ENCODE peak calls at places on chromosomes 3 and 15, in ten cellular contexts. E is K562, A is upper lobe of left lung, X is HCT116, F is right lobe of liver, O is A549, L is body of pancreas, Q is IMR-90, I is GM12878, C is gastrocnemius medialis. N is an unnamed sample.

GRCh38 chr3:13621381-13622221 is 72.7 kb downstream of the FBLN2 start:
- ATAC-seq in E (no peak), A (no peak), X (no peak), F (no peak), O (peak), L (peak), Q (no peak), I (no peak), C (no peak), N (no peak)

GRCh38 chr3:32372213-32372490 is 19.5 kb upstream of the CMTM7 start:
- ATAC-seq in E (no peak), A (no peak), X (no peak), F (no peak), O (no peak), L (no peak), Q (no peak), I (no peak), C (no peak), N (no peak)

GRCh38 chr15:76330281-76330680 is 6.3 kb upstream of the ISL2 start:
- ATAC-seq in E (peak), A (peak), X (peak), F (peak), O (peak), L (peak), Q (peak), I (no peak), C (peak), N (peak)

GRCh38 chr15:88574062-88574461 is 27.6 kb upstream of the DET1 start:
- ATAC-seq in E (no peak), A (no peak), X (no peak), F (no peak), O (no peak), L (no peak), Q (no peak), I (no peak), C (no peak), N (no peak)

GRCh38 chr3:71542548-71543370 is 40.8 kb downstream of the FOXP1 start:
- ATAC-seq in E (peak), A (peak), X (no peak), F (peak), O (peak), L (no peak), Q (peak), I (no peak), C (peak), N (peak)

GRCh38 chr3:179415377-179415776 is 35.9 kb downstream of the GNB4 start:
- ATAC-seq in E (no peak), A (no peak), X (no peak), F (no peak), O (no peak), L (no peak), Q (no peak), I (no peak), C (no peak), N (no peak)

GRCh38 chr3:50583897-50584296 is 14.6 kb downstream of the HEMK1 start:
- ATAC-seq in E (no peak), A (peak), X (no peak), F (peak), O (no peak), L (peak), Q (no peak), I (no peak), C (peak), N (peak)

GRCh38 chr3:143928541-143929255 is 42.9 kb upstream of the DIPK2A start:
- ATAC-seq in E (no peak), A (no peak), X (no peak), F (no peak), O (no peak), L (no peak), Q (no peak), I (no peak), C (no peak), N (no peak)

GRCh38 chr15:67992834-67993233 is 61.3 kb upstream of the PIAS1 start:
- ATAC-seq in E (peak), A (no peak), X (no peak), F (no peak), O (no peak), L (no peak), Q (no peak), I (no peak), C (no peak), N (no peak)

GRCh38 chr3:168002786-168003368 is 92.8 kb downstream of the GOLIM4 start:
- ATAC-seq in E (peak), A (no peak), X (peak), F (peak), O (peak), L (peak), Q (no peak), I (no peak), C (no peak), N (no peak)

GRCh38 chr3:188819939-188820338 is 351.8 kb upstream of the TPRG1 start:
- ATAC-seq in E (no peak), A (no peak), X (no peak), F (peak), O (no peak), L (no peak), Q (peak), I (no peak), C (peak), N (peak)

GRCh38 chr15:41465822-41466421 is 27.8 kb upstream of the ITPKA start:
- ATAC-seq in E (peak), A (no peak), X (peak), F (peak), O (peak), L (peak), Q (peak), I (peak), C (no peak), N (no peak)

GRCh38 chr3:176663819-176664218 is 533.5 kb downstream of the TBL1XR1 start:
- ATAC-seq in E (peak), A (no peak), X (peak), F (peak), O (peak), L (peak), Q (peak), I (peak), C (no peak), N (no peak)

GRCh38 chr15:76196949-76197315 is 114.3 kb downstream of the ETFA start:
- ATAC-seq in E (no peak), A (no peak), X (peak), F (no peak), O (peak), L (no peak), Q (peak), I (no peak), C (no peak), N (no peak)

GRCh38 chr15:31511707-31512310 is 185.2 kb downstream of the KLF13 start:
- ATAC-seq in E (no peak), A (no peak), X (no peak), F (no peak), O (no peak), L (no peak), Q (no peak), I (peak), C (no peak), N (no peak)

GRCh38 chr3:153210660-153211059 is 48.6 kb downstream of the RAP2B start:
- ATAC-seq in E (no peak), A (no peak), X (no peak), F (no peak), O (no peak), L (no peak), Q (no peak), I (no peak), C (no peak), N (no peak)

GRCh38 chr3:53166781-53167291 is 5.8 kb downstream of the PRKCD start:
- ATAC-seq in E (peak), A (peak), X (no peak), F (peak), O (no peak), L (no peak), Q (peak), I (peak), C (peak), N (peak)

GRCh38 chr15:93289951-93290350 is 200.9 kb upstream of the RGMA start:
- ATAC-seq in E (no peak), A (no peak), X (no peak), F (no peak), O (no peak), L (no peak), Q (no peak), I (no peak), C (no peak), N (no peak)

GRCh38 chr3:73685061-73685460 is 60.3 kb upstream of the PDZRN3 start:
- ATAC-seq in E (no peak), A (no peak), X (no peak), F (no peak), O (no peak), L (no peak), Q (no peak), I (no peak), C (no peak), N (no peak)

GRCh38 chr15:90709278-90709677 is 7.9 kb upstream of the BLM start:
- ATAC-seq in E (no peak), A (no peak), X (no peak), F (no peak), O (no peak), L (no peak), Q (no peak), I (no peak), C (no peak), N (no peak)

GRCh38 chr3:143207338-143207961 is 87.9 kb downstream of the CHST2 start:
- ATAC-seq in E (peak), A (no peak), X (no peak), F (no peak), O (no peak), L (no peak), Q (peak), I (peak), C (no peak), N (no peak)

GRCh38 chr15:58462973-58463663 is 31.3 kb downstream of the LIPC start:
- ATAC-seq in E (no peak), A (no peak), X (peak), F (no peak), O (no peak), L (no peak), Q (no peak), I (no peak), C (no peak), N (no peak)

GRCh38 chr3:158247288-158247687 is 137.4 kb downstream of the RSRC1 start:
- ATAC-seq in E (no peak), A (no peak), X (no peak), F (no peak), O (no peak), L (no peak), Q (no peak), I (no peak), C (no peak), N (no peak)

DNA sequence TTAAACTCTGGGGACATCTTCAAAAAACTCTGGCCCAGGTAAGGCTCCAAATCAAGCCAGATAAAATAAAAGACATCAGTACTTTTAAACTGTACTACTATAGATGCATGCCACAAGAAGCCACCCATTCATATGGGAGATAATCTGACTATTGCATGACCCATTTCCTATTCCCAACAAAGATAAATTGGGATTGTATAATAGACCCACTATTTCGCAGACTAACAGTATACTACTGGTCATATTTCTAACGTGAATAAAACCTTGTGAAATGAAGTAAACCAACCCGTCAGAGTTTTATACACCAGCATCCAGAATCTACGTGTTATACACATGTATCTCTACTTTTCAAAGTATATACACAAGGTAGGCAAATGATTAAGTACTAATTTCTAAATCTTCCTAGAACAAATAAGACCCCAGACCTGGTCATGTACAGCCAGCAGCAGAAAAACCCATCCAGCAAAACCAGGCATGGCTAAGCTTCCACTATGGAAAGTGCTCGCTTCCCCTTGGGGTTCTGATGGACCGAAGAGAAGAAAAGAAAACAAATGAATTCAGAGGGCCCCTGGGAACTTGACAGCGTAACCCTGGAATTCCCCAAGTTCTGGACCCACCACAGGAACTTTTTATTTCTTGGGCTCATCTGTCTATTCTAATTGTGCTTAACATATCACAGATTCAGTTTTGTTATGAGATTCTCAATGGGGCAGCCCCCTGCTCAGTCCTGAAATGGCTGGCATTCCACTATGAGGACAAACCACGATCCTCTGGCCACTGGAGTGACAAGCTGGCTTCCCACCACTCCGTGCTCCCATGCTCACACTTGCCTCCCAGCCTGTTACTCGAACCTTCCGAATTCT is 69.1 kb downstream of the MB21D2 start:
- ATAC-seq in E (no peak), A (no peak), X (no peak), F (no peak), O (no peak), L (no peak), Q (peak), I (peak), C (no peak), N (no peak)
- TF ChIP-seq POLR2A in E (no peak), A (no peak), X (no peak), F (no peak), O (no peak), L (no peak), Q (no peak), I (peak), C (no peak), N (no peak)

GRCh38 chr3:37652851-37653250 is 208.8 kb upstream of the CTDSPL start:
- ATAC-seq in E (no peak), A (no peak), X (no peak), F (no peak), O (no peak), L (no peak), Q (no peak), I (no peak), C (no peak), N (no peak)

GRCh38 chr3:37652405-37652804 is 209.3 kb upstream of the CTDSPL start:
- ATAC-seq in E (no peak), A (no peak), X (no peak), F (no peak), O (no peak), L (no peak), Q (no peak), I (no peak), C (no peak), N (no peak)

GRCh38 chr3:37653466-37653865 is 208.2 kb upstream of the CTDSPL start:
- ATAC-seq in E (no peak), A (no peak), X (no peak), F (no peak), O (no peak), L (no peak), Q (no peak), I (no peak), C (no peak), N (no peak)
- H3K27ac ChIP-seq in E (no peak), A (no peak), X (no peak), F (no peak), O (no peak), L (no peak), Q (no peak), I (no peak), C (no peak), N (peak)

DNA sequence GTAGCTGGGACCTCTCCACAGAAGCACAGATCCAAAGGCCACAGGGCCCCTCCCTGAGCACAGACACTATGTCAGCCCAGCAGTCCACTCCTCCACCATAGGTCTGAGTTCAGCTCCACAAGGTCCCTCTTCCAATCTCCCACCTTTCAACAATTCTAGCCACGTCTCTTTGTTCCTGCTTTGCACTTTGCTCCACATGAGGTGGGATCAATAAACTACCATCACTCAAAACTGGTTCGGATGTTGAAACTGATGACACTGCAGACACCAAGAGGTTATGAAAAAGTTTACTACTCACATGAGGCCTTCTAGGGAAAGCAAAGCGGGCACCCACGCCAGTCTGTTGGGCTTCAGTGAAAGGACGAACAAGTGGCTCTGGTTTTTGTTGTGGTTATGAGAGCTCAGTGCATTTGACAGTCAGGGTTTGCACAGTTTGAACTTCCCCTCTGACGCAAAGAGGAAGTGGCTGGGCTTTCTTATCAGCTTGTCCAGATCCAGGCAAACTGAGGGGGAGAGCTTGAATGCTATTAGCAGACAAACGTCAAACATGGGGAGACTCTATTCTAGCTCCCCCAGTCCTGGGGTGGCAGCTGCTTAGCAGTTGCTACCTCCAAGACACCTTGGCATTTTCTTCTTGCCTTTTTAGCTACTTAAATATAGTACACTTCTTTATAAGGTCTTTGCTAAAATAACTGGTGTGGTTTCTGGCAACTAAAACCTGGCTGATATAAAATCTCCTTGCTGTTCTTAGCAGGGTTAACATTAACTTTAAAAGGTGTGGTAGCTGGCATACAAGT is 37.8 kb downstream of the ZNF445 start:
- ATAC-seq in E (peak), A (peak), X (no peak), F (peak), O (no peak), L (peak), Q (no peak), I (peak), C (peak), N (peak)
- TF ChIP-seq POLR2A in E (peak), A (peak), X (no peak), F (peak), O (no peak), L (peak), Q (no peak), I (peak), C (peak), N (no peak)

GRCh38 chr3:129558772-129559564 is 16.0 kb downstream of the H1-8 start:
- ATAC-seq in E (peak), A (no peak), X (no peak), F (no peak), O (peak), L (no peak), Q (peak), I (peak), C (no peak), N (no peak)
- H3K27ac ChIP-seq in E (no peak), A (peak), X (no peak), F (no peak), O (peak), L (no peak), Q (peak), I (no peak), C (peak), N (peak)

DNA sequence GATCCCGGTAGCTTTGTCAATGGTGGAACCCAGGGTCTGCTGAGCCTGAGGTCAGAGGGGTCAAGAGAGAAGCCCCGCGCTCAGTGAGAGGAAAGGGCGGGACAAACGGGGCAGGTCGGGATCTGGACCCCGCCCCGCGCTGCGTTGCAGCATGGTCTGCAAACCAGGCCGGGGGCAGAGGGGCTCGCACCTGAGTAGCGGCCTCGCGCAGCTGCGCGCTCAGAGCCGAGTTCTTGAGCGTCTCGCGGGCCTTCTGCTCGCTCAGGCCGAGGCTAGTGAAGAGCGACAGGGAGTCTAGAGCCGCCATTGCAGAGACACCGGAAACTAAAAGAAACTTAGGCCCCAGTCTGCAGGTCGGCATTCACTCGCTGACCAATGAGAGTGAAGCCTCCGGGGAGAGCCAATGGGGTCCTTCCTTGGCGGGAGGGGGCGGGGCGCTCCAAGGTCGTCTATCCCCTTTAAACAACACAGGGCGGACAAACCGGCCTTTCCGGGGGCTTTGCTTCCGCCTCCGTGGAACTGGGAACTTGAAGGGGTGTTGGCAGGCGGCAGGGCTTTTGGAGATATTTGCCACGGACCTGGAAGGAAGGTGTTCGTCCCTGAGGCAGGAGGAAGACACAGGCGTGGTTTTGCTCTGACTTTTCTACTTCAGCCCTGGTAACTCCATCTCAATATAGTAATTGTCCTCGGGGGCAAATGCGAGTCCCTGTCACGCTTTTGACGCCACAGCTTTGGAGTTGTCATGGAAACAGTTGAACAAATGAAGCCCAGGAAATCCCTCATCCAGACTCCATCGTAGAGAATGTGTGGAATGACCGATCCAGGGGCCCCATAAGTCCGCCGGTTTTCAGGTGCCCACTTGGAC is at the start of gene QARS1:
- ATAC-seq in E (peak), A (peak), X (peak), F (peak), O (peak), L (peak), Q (peak), I (peak), C (peak), N (peak)
- TF ChIP-seq POLR2A in E (peak), A (no peak), X (peak), F (peak), O (peak), L (peak), Q (peak), I (peak), C (peak), N (peak)

DNA sequence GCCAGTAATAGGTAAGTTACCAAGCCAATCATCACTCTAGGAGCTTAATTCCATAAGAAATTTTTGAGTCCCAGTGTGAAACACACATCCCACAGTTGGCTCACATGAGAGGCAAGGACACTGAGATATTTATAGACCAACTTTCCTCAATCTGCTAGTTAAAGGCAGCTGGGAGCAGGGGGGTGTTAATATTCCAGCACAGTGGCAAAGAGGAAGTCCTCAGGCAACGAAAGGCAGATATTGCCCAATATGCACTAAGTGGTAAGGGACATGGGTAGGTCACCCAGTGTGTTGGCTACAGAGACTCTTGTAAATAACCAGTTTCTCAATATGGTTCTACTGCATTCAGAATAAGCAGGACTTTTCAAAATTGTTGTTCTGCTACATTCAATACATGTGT is 61.0 kb downstream of the TOP2B start:
- ATAC-seq in E (peak), A (peak), X (peak), F (peak), O (peak), L (no peak), Q (peak), I (no peak), C (peak), N (peak)
- H3K27ac ChIP-seq in E (peak), A (peak), X (no peak), F (peak), O (peak), L (peak), Q (no peak), I (no peak), C (peak), N (no peak)

GRCh38 chr3:112134335-112135124 is 1.5 kb upstream of the GCSAM start:
- ATAC-seq in E (peak), A (no peak), X (no peak), F (no peak), O (no peak), L (peak), Q (no peak), I (peak), C (no peak), N (no peak)
- TF ChIP-seq POLR2A in E (no peak), A (no peak), X (no peak), F (no peak), O (no peak), L (no peak), Q (no peak), I (no peak), C (no peak), N (no peak)

GRCh38 chr3:5186089-5186853 is 1.2 kb upstream of the EDEM1 start:
- ATAC-seq in E (peak), A (no peak), X (no peak), F (peak), O (no peak), L (no peak), Q (no peak), I (peak), C (peak), N (no peak)
- H3K27ac ChIP-seq in E (peak), A (peak), X (no peak), F (peak), O (peak), L (peak), Q (no peak), I (peak), C (peak), N (peak)